ENCODE peak calls at places on chromosome 18, in eight cellular contexts. One of them, this sample, is unnamed.

GRCh38 chr18:61531182-61531581 is 198.0 kb downstream of the CDH20 start:
- DNase-seq in ovary: no peak
- DNase-seq in body of pancreas: peak
- DNase-seq in Peyer's patch: no peak
- DNase-seq in A549: no peak
- DNase-seq in breast epithelium: no peak
- DNase-seq in IMR-90: no peak
- DNase-seq in K562: no peak
- DNase-seq in this sample: no peak

GRCh38 chr18:48548921-48549320 is 10.1 kb downstream of the CTIF start:
- DNase-seq in K562: no peak
- DNase-seq in A549: no peak
- DNase-seq in breast epithelium: no peak
- DNase-seq in IMR-90: no peak
- DNase-seq in Peyer's patch: no peak
- DNase-seq in body of pancreas: no peak
- DNase-seq in ovary: no peak
- DNase-seq in this sample: no peak

GRCh38 chr18:23977709-23978483 is 36.7 kb upstream of the TTC39C start:
- DNase-seq in Peyer's patch: peak
- DNase-seq in ovary: no peak
- DNase-seq in A549: no peak
- DNase-seq in K562: no peak
- DNase-seq in body of pancreas: no peak
- DNase-seq in IMR-90: peak
- DNase-seq in breast epithelium: no peak
- DNase-seq in this sample: no peak

GRCh38 chr18:59300676-59301285 is 17.7 kb downstream of the CPLX4 start:
- DNase-seq in breast epithelium: no peak
- DNase-seq in ovary: no peak
- DNase-seq in body of pancreas: no peak
- DNase-seq in IMR-90: no peak
- DNase-seq in K562: no peak
- DNase-seq in Peyer's patch: no peak
- DNase-seq in A549: no peak
- DNase-seq in this sample: no peak

GRCh38 chr18:77105021-77105420 is 27.6 kb downstream of the MBP start:
- DNase-seq in IMR-90: no peak
- DNase-seq in K562: no peak
- DNase-seq in breast epithelium: no peak
- DNase-seq in A549: no peak
- DNase-seq in body of pancreas: no peak
- DNase-seq in ovary: no peak
- DNase-seq in Peyer's patch: no peak
- DNase-seq in this sample: no peak

GRCh38 chr18:48835119-48835518 is 115.6 kb downstream of the SMAD7 start:
- DNase-seq in K562: no peak
- DNase-seq in A549: no peak
- DNase-seq in breast epithelium: no peak
- DNase-seq in ovary: no peak
- DNase-seq in IMR-90: no peak
- DNase-seq in body of pancreas: no peak
- DNase-seq in Peyer's patch: peak
- DNase-seq in this sample: peak

GRCh38 chr18:11324956-11325873 is 175.8 kb upstream of the PIEZO2 start:
- DNase-seq in A549: no peak
- DNase-seq in body of pancreas: no peak
- DNase-seq in ovary: no peak
- DNase-seq in IMR-90: peak
- DNase-seq in Peyer's patch: no peak
- DNase-seq in K562: no peak
- DNase-seq in breast epithelium: no peak
- DNase-seq in this sample: no peak

GRCh38 chr18:5294618-5295230 is 802 bp downstream of the ZBTB14 start:
- DNase-seq in K562: peak
- DNase-seq in body of pancreas: no peak
- DNase-seq in Peyer's patch: peak
- DNase-seq in breast epithelium: no peak
- DNase-seq in ovary: peak
- DNase-seq in A549: peak
- DNase-seq in IMR-90: peak
- DNase-seq in this sample: peak

GRCh38 chr18:22465859-22466602 is 48.3 kb upstream of the CTAGE1 start:
- DNase-seq in K562: peak
- DNase-seq in Peyer's patch: no peak
- DNase-seq in breast epithelium: no peak
- DNase-seq in ovary: peak
- DNase-seq in body of pancreas: no peak
- DNase-seq in A549: peak
- DNase-seq in IMR-90: peak
- DNase-seq in this sample: peak

GRCh38 chr18:11785444-11786055 is 65.7 kb upstream of the CHMP1B start:
- DNase-seq in A549: no peak
- DNase-seq in IMR-90: no peak
- DNase-seq in K562: no peak
- DNase-seq in Peyer's patch: no peak
- DNase-seq in ovary: no peak
- DNase-seq in breast epithelium: no peak
- DNase-seq in body of pancreas: no peak
- DNase-seq in this sample: no peak

GRCh38 chr18:74115046-74115445 is 32.6 kb downstream of the FBXO15 start:
- DNase-seq in IMR-90: peak
- DNase-seq in Peyer's patch: no peak
- DNase-seq in A549: no peak
- DNase-seq in breast epithelium: no peak
- DNase-seq in ovary: no peak
- DNase-seq in body of pancreas: no peak
- DNase-seq in K562: no peak
- DNase-seq in this sample: no peak

GRCh38 chr18:13219012-13219396 is 444 bp downstream of the LDLRAD4 start:
- DNase-seq in ovary: no peak
- DNase-seq in Peyer's patch: no peak
- DNase-seq in body of pancreas: no peak
- DNase-seq in breast epithelium: no peak
- DNase-seq in A549: no peak
- DNase-seq in K562: no peak
- DNase-seq in IMR-90: no peak
- DNase-seq in this sample: no peak

GRCh38 chr18:57586243-57587049 is at the start of gene FECH:
- DNase-seq in breast epithelium: peak
- DNase-seq in IMR-90: peak
- DNase-seq in Peyer's patch: peak
- DNase-seq in A549: peak
- DNase-seq in body of pancreas: peak
- DNase-seq in K562: peak
- DNase-seq in ovary: peak
- DNase-seq in this sample: peak

DNA sequence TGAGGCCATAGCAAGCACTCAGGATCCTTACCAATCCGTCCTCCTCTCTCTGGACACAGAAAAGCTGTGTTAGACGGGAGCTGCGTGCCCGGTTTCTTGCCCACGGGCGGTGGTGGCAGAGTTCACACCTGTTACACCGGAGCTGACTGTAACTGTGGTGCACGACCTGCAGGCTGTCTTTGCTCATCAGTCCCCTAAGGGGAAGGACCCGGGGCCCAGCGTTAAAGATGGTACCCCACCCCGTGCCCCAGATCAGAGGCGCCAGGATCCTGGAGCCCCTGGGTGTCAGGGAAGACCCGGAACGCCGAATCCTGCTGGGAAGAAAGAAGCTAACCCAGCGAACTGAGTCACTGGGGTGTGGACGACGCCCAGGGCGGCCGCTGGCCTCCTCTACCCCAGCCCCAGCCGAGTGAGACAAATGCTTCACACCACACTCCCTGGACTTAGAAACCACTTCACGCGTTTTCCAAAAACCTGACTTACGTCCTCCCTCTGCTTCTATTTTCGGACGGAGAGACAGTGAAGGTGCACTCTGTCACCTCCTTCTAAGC is 293.6 kb upstream of the SALL3 start:
- DNase-seq in A549: no peak
- DNase-seq in K562: no peak
- DNase-seq in ovary: no peak
- DNase-seq in IMR-90: no peak
- DNase-seq in body of pancreas: no peak
- DNase-seq in breast epithelium: no peak
- DNase-seq in Peyer's patch: no peak
- DNase-seq in this sample: no peak
- H3K4me3 ChIP-seq in A549: no peak
- H3K4me3 ChIP-seq in K562: no peak
- H3K4me3 ChIP-seq in ovary: no peak
- H3K4me3 ChIP-seq in IMR-90: no peak
- H3K4me3 ChIP-seq in body of pancreas: no peak
- H3K4me3 ChIP-seq in breast epithelium: no peak
- H3K4me3 ChIP-seq in Peyer's patch: no peak
- H3K4me3 ChIP-seq in this sample: no peak

GRCh38 chr18:72542993-72543361 is 1.2 kb downstream of the CBLN2 start:
- DNase-seq in body of pancreas: no peak
- DNase-seq in IMR-90: no peak
- DNase-seq in Peyer's patch: no peak
- DNase-seq in ovary: no peak
- DNase-seq in A549: no peak
- DNase-seq in K562: no peak
- DNase-seq in breast epithelium: no peak
- DNase-seq in this sample: no peak

GRCh38 chr18:72539861-72540260 is 4.3 kb downstream of the CBLN2 start:
- DNase-seq in breast epithelium: no peak
- DNase-seq in K562: no peak
- DNase-seq in ovary: no peak
- DNase-seq in IMR-90: no peak
- DNase-seq in Peyer's patch: no peak
- DNase-seq in A549: no peak
- DNase-seq in body of pancreas: no peak
- DNase-seq in this sample: no peak

GRCh38 chr18:72544092-72544886 is at the start of gene CBLN2:
- DNase-seq in A549: peak
- DNase-seq in breast epithelium: no peak
- DNase-seq in IMR-90: peak
- DNase-seq in ovary: no peak
- DNase-seq in Peyer's patch: no peak
- DNase-seq in K562: peak
- DNase-seq in body of pancreas: peak
- DNase-seq in this sample: no peak

GRCh38 chr18:72543362-72544055 is 633 bp downstream of the CBLN2 start:
- DNase-seq in K562: no peak
- DNase-seq in ovary: no peak
- DNase-seq in A549: no peak
- DNase-seq in breast epithelium: no peak
- DNase-seq in IMR-90: no peak
- DNase-seq in body of pancreas: no peak
- DNase-seq in Peyer's patch: no peak
- DNase-seq in this sample: no peak

DNA sequence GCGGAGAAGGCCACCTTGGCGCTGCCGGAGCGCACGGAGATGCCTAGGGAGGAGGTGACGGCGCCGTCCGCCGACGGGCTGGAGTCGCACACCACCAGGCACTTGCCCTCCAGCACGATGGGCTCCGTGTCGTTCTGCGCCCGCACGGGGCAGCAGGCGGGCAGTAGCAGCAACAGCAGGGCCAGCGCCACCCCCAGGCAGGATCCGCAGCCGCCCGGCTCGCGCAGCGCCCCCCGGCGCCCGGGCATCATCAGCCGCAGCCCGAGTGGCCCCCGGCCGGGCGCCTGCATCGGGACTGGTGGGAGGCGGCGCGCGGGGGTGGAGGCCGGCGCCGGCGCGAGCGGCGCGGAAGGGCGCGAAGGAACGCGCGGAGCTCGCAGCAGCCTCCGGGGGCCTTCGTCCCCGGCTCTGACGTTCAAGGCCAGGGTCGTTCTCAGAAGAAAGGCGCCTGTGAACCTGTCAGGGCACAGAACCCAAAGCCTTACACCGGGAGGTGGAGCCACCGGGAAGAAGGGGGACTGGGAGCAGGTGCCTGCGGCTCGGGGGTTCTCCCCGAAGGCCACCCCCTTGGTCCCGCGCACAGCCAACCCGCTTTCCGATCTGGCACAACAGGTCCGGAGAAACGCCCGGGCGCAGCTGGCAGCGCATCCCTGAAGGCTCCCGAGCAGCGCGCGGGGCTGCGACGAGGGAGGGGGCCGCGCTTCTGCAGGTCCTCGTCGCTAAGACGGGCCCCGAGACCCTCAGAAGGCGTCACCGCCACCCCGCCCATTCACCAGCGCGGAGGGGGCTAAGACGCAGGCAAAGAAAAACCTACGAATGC is 2.1 kb downstream of the CBLN2 start:
- DNase-seq in A549: no peak
- DNase-seq in body of pancreas: no peak
- DNase-seq in breast epithelium: no peak
- DNase-seq in IMR-90: no peak
- DNase-seq in Peyer's patch: no peak
- DNase-seq in K562: no peak
- DNase-seq in ovary: no peak
- DNase-seq in this sample: no peak
- TF ChIP-seq CTCF in A549: no peak
- TF ChIP-seq CTCF in body of pancreas: no peak
- TF ChIP-seq CTCF in breast epithelium: no peak
- TF ChIP-seq CTCF in IMR-90: no peak
- TF ChIP-seq CTCF in Peyer's patch: no peak
- TF ChIP-seq CTCF in K562: no peak
- TF ChIP-seq CTCF in ovary: no peak
- TF ChIP-seq CTCF in this sample: no peak

DNA sequence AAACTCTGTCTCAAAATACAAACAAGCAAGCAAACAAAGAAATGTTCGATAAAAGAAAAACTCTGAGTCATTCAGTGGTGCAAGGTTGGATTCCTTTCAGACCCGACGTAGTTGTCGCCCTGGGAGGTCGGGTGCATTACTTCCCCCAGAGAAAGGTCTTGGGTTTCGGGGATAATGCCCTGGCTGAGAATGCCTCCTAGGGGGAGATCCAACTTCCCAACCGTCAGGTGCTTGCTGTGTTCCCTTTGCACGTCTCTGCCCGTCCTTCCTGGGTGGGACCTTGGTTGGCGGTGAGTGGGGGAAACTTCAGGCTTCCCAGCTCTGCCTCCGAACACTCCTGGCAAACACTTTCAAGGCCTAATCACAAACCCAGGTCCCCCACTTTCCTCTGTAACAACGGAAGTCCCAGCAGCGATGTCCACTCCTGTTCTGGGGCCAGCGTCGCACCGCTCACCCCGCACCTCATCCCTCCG is 609 bp downstream of the TPGS2 start:
- DNase-seq in A549: peak
- DNase-seq in Peyer's patch: no peak
- DNase-seq in IMR-90: peak
- DNase-seq in ovary: peak
- DNase-seq in body of pancreas: peak
- DNase-seq in breast epithelium: no peak
- DNase-seq in K562: no peak
- DNase-seq in this sample: peak
- TF ChIP-seq POLR2A in A549: no peak
- TF ChIP-seq POLR2A in Peyer's patch: no peak
- TF ChIP-seq POLR2A in IMR-90: no peak
- TF ChIP-seq POLR2A in ovary: no peak
- TF ChIP-seq POLR2A in body of pancreas: no peak
- TF ChIP-seq POLR2A in breast epithelium: no peak
- TF ChIP-seq POLR2A in K562: no peak
- TF ChIP-seq POLR2A in this sample: no peak

DNA sequence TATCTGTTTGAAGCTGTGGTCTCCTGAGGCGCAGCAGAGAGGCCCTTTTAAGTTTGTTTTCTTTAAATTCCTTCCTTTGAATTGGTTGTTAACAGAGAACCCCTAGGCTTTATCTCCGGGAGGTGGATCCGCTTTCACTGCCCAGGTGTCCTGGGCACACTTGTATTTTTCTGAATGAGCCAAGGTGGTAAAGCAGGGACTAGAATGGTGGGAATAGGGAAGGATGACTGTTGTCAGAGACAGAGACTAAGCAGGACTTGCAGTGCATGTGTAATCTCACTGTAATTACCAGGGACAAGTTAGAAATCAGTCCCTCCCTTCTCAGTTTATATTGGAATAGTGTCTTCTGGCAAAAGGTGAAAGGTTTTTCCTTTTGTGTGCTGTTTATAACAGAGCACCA is 72.8 kb downstream of the PHLPP1 start:
- DNase-seq in K562: no peak
- DNase-seq in A549: no peak
- DNase-seq in Peyer's patch: no peak
- DNase-seq in body of pancreas: no peak
- DNase-seq in breast epithelium: no peak
- DNase-seq in IMR-90: no peak
- DNase-seq in ovary: no peak
- DNase-seq in this sample: no peak
- H3K4me3 ChIP-seq in K562: no peak
- H3K4me3 ChIP-seq in A549: no peak
- H3K4me3 ChIP-seq in Peyer's patch: no peak
- H3K4me3 ChIP-seq in body of pancreas: no peak
- H3K4me3 ChIP-seq in breast epithelium: no peak
- H3K4me3 ChIP-seq in IMR-90: no peak
- H3K4me3 ChIP-seq in ovary: no peak
- H3K4me3 ChIP-seq in this sample: no peak